ENCODE peak calls at places on chromosome 7, in seven cellular contexts. One of them, this sample, is unnamed.

GRCh38 chr7:12747687-12748306 is 60.4 kb downstream of the ARL4A start:
- DNase-seq in neuronal stem cell: no peak
- DNase-seq in prostate gland: no peak
- DNase-seq in K562: no peak
- DNase-seq in SJSA1: no peak
- DNase-seq in coronary artery: no peak
- DNase-seq in ovary: no peak
- DNase-seq in this sample: no peak

GRCh38 chr7:29613100-29613499 is 49.5 kb downstream of the PRR15 start:
- DNase-seq in SJSA1: no peak
- DNase-seq in coronary artery: no peak
- DNase-seq in prostate gland: no peak
- DNase-seq in neuronal stem cell: no peak
- DNase-seq in ovary: no peak
- DNase-seq in K562: no peak
- DNase-seq in this sample: no peak

GRCh38 chr7:16284581-16284980 is 136.8 kb downstream of the CRPPA start:
- DNase-seq in neuronal stem cell: no peak
- DNase-seq in ovary: no peak
- DNase-seq in SJSA1: no peak
- DNase-seq in prostate gland: no peak
- DNase-seq in coronary artery: no peak
- DNase-seq in K562: no peak
- DNase-seq in this sample: no peak

GRCh38 chr7:104855826-104856225 is 158.2 kb upstream of the KMT2E start:
- DNase-seq in neuronal stem cell: no peak
- DNase-seq in K562: no peak
- DNase-seq in coronary artery: no peak
- DNase-seq in SJSA1: no peak
- DNase-seq in prostate gland: no peak
- DNase-seq in ovary: no peak
- DNase-seq in this sample: no peak

GRCh38 chr7:14698239-14698638 is 204.3 kb downstream of the DGKB start:
- DNase-seq in neuronal stem cell: no peak
- DNase-seq in prostate gland: no peak
- DNase-seq in coronary artery: no peak
- DNase-seq in K562: no peak
- DNase-seq in ovary: no peak
- DNase-seq in SJSA1: no peak
- DNase-seq in this sample: no peak

GRCh38 chr7:83532229-83532628 is 116.7 kb downstream of the SEMA3E start:
- DNase-seq in ovary: no peak
- DNase-seq in neuronal stem cell: no peak
- DNase-seq in SJSA1: no peak
- DNase-seq in coronary artery: no peak
- DNase-seq in prostate gland: no peak
- DNase-seq in K562: no peak
- DNase-seq in this sample: no peak

GRCh38 chr7:130740617-130741016 is 6.6 kb upstream of the KLF14 start:
- DNase-seq in neuronal stem cell: no peak
- DNase-seq in K562: no peak
- DNase-seq in SJSA1: no peak
- DNase-seq in coronary artery: no peak
- DNase-seq in prostate gland: no peak
- DNase-seq in ovary: no peak
- DNase-seq in this sample: no peak

GRCh38 chr7:2876031-2876862 is 32.1 kb upstream of the GNA12 start:
- DNase-seq in coronary artery: no peak
- DNase-seq in SJSA1: peak; percentile 87
- DNase-seq in K562: no peak
- DNase-seq in prostate gland: no peak
- DNase-seq in ovary: no peak
- DNase-seq in neuronal stem cell: no peak
- DNase-seq in this sample: no peak

GRCh38 chr7:92221766-92222165 is 23.9 kb downstream of the KRIT1 start:
- DNase-seq in SJSA1: no peak
- DNase-seq in neuronal stem cell: no peak
- DNase-seq in ovary: no peak
- DNase-seq in coronary artery: no peak
- DNase-seq in K562: no peak
- DNase-seq in prostate gland: no peak
- DNase-seq in this sample: no peak

GRCh38 chr7:101701153-101701794 is 72.2 kb upstream of the MYL10 start:
- DNase-seq in SJSA1: no peak
- DNase-seq in neuronal stem cell: no peak
- DNase-seq in coronary artery: no peak
- DNase-seq in ovary: no peak
- DNase-seq in prostate gland: no peak
- DNase-seq in K562: no peak
- DNase-seq in this sample: no peak

GRCh38 chr7:6423942-6424701 is 23.6 kb downstream of the DAGLB start:
- DNase-seq in SJSA1: no peak
- DNase-seq in coronary artery: no peak
- DNase-seq in K562: peak; percentile 42
- DNase-seq in prostate gland: no peak
- DNase-seq in neuronal stem cell: no peak
- DNase-seq in ovary: no peak
- DNase-seq in this sample: no peak
- H3K27ac ChIP-seq in SJSA1: no peak overlapping the region
- H3K27ac ChIP-seq in coronary artery: peak overlapping the region; percentile 71
- H3K27ac ChIP-seq in K562: no peak overlapping the region
- H3K27ac ChIP-seq in prostate gland: no peak overlapping the region
- H3K27ac ChIP-seq in neuronal stem cell: no peak overlapping the region
- H3K27ac ChIP-seq in ovary: no peak overlapping the region
- H3K27ac ChIP-seq in this sample: no peak overlapping the region

GRCh38 chr7:84647797-84648762 is 453.5 kb upstream of the SEMA3A start:
- DNase-seq in coronary artery: no peak
- DNase-seq in prostate gland: no peak
- DNase-seq in neuronal stem cell: no peak
- DNase-seq in K562: no peak
- DNase-seq in SJSA1: peak; percentile 55
- DNase-seq in ovary: no peak
- DNase-seq in this sample: peak; percentile 79
- H3K4me3 ChIP-seq in coronary artery: no peak overlapping the region
- H3K4me3 ChIP-seq in prostate gland: no peak overlapping the region
- H3K4me3 ChIP-seq in neuronal stem cell: no peak overlapping the region
- H3K4me3 ChIP-seq in K562: no peak overlapping the region
- H3K4me3 ChIP-seq in SJSA1: no peak overlapping the region
- H3K4me3 ChIP-seq in ovary: no peak overlapping the region
- H3K4me3 ChIP-seq in this sample: no peak overlapping the region

DNA sequence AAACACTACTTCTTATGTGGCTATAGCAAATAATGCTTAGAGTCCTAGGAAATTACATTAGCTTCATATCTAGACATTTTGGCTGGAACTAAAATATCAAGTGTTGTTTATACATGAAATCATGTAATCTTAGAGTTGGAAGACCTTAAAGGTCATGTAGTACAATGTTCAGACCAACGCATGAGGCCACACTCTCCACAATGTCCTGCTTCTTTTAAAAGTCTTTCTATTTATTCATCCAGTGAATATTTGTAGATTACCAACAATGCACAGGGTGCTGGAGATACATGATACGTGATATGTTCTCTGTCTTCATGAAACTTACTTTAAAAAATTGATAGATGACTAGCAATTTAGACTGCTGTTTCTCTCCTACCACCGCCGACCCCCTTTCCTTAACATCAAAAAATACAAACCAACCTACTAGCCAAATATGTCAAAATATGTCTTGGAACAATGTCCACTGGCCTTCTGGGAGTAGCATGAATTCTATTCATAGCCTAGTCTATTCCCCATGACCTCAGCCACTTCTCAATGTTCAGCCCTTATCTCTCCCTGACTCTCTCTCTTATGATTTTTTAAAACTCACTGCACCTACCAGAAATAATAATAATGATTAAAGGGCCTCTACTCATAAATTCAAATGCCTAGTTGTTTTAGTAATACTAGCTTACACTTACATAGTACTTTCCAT is 59.5 kb upstream of the CAV2 start:
- DNase-seq in neuronal stem cell: no peak
- DNase-seq in SJSA1: no peak
- DNase-seq in ovary: no peak
- DNase-seq in coronary artery: no peak
- DNase-seq in K562: no peak
- DNase-seq in prostate gland: no peak
- DNase-seq in this sample: no peak
- H3K27ac ChIP-seq in neuronal stem cell: no peak overlapping the region
- H3K27ac ChIP-seq in SJSA1: no peak overlapping the region
- H3K27ac ChIP-seq in ovary: no peak overlapping the region
- H3K27ac ChIP-seq in coronary artery: peak overlapping the region; percentile 78
- H3K27ac ChIP-seq in K562: no peak overlapping the region
- H3K27ac ChIP-seq in prostate gland: no peak overlapping the region
- H3K27ac ChIP-seq in this sample: no peak overlapping the region

DNA sequence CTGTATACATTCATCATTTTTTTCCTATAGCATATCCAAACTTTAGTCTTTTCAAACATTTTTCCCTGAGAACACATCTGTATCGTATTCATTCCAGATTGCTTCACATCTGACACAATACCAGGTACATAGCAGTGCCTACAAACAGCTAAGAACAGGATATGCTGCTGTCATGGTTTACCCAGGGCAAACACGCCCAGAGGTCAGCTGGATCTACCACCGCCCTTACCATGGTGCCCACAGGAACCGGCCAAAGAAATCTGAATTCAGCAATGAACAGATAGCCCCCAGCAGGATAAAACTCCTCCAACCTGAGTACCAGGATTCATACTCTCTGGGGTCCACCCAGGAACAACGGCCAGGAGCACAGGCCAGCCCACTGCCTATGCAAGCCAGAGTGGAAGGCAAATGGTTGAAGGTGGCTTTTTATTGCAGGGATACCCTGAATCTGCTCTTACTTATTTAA is 43.0 kb downstream of the TNS3 start:
- DNase-seq in K562: no peak
- DNase-seq in neuronal stem cell: no peak
- DNase-seq in SJSA1: no peak
- DNase-seq in prostate gland: no peak
- DNase-seq in ovary: no peak
- DNase-seq in coronary artery: no peak
- DNase-seq in this sample: no peak
- H3K4me3 ChIP-seq in K562: no peak overlapping the region
- H3K4me3 ChIP-seq in neuronal stem cell: no peak overlapping the region
- H3K4me3 ChIP-seq in SJSA1: peak overlapping the region; percentile 15
- H3K4me3 ChIP-seq in prostate gland: no peak overlapping the region
- H3K4me3 ChIP-seq in ovary: no peak overlapping the region
- H3K4me3 ChIP-seq in coronary artery: no peak overlapping the region
- H3K4me3 ChIP-seq in this sample: no peak overlapping the region

GRCh38 chr7:108003591-108003935 is 602 bp upstream of the LAMB1 start:
- DNase-seq in coronary artery: no peak
- DNase-seq in K562: no peak
- DNase-seq in prostate gland: no peak
- DNase-seq in ovary: no peak
- DNase-seq in SJSA1: no peak
- DNase-seq in neuronal stem cell: no peak
- DNase-seq in this sample: no peak
- H3K27ac ChIP-seq in coronary artery: peak overlapping the region; percentile 82
- H3K27ac ChIP-seq in K562: no peak overlapping the region
- H3K27ac ChIP-seq in prostate gland: no peak overlapping the region
- H3K27ac ChIP-seq in ovary: no peak overlapping the region
- H3K27ac ChIP-seq in SJSA1: peak overlapping the region; percentile 51
- H3K27ac ChIP-seq in neuronal stem cell: no peak overlapping the region
- H3K27ac ChIP-seq in this sample: no peak overlapping the region

DNA sequence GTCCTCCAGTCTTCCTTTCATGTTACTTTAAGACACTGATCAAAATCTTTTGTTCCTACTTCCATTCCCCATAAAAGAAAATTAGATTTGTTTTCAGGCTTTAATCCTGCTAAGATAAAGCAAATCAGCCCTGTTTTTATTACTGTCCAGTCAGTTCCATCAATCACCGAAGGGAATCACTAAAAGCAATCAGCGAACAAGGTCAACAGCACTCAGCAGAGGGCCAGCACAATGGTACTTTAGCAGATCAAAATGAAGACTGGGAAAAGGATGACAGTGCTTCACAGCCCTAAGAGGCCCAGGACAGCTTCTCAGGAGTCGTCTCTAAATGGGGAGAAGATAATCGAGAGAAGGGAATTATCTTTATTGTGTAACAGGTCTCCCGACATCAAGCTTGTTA is 32.7 kb downstream of the SEM1 start:
- DNase-seq in coronary artery: no peak
- DNase-seq in prostate gland: no peak
- DNase-seq in SJSA1: no peak
- DNase-seq in ovary: no peak
- DNase-seq in neuronal stem cell: no peak
- DNase-seq in K562: no peak
- DNase-seq in this sample: no peak
- H3K4me3 ChIP-seq in coronary artery: no peak overlapping the region
- H3K4me3 ChIP-seq in prostate gland: no peak overlapping the region
- H3K4me3 ChIP-seq in SJSA1: no peak overlapping the region
- H3K4me3 ChIP-seq in ovary: no peak overlapping the region
- H3K4me3 ChIP-seq in neuronal stem cell: no peak overlapping the region
- H3K4me3 ChIP-seq in K562: no peak overlapping the region
- H3K4me3 ChIP-seq in this sample: no peak overlapping the region

GRCh38 chr7:23685770-23686169 is 5.8 kb downstream of the FAM221A start:
- DNase-seq in ovary: no peak
- DNase-seq in K562: no peak
- DNase-seq in neuronal stem cell: no peak
- DNase-seq in prostate gland: no peak
- DNase-seq in SJSA1: no peak
- DNase-seq in coronary artery: no peak
- DNase-seq in this sample: no peak

GRCh38 chr7:23680417-23681405 is 712 bp downstream of the FAM221A start:
- DNase-seq in K562: no peak
- DNase-seq in neuronal stem cell: peak; percentile 66
- DNase-seq in ovary: peak; percentile 42
- DNase-seq in prostate gland: peak; percentile 44
- DNase-seq in SJSA1: peak; percentile 60
- DNase-seq in coronary artery: peak; percentile 78
- DNase-seq in this sample: no peak

GRCh38 chr7:23679898-23680416 is at the start of gene FAM221A:
- DNase-seq in SJSA1: peak; percentile 82
- DNase-seq in prostate gland: peak; percentile 85
- DNase-seq in coronary artery: peak; percentile 91
- DNase-seq in neuronal stem cell: peak; percentile 56
- DNase-seq in K562: no peak
- DNase-seq in ovary: peak; percentile 88
- DNase-seq in this sample: peak; percentile 47
- H3K27ac ChIP-seq in SJSA1: no peak within 1 kb of the TSS
- H3K27ac ChIP-seq in prostate gland: peak within 1 kb of the TSS; percentile 80
- H3K27ac ChIP-seq in coronary artery: peak within 1 kb of the TSS; percentile 83
- H3K27ac ChIP-seq in neuronal stem cell: peak within 1 kb of the TSS; percentile 18
- H3K27ac ChIP-seq in K562: no peak within 1 kb of the TSS
- H3K27ac ChIP-seq in ovary: peak within 1 kb of the TSS; percentile 63
- H3K27ac ChIP-seq in this sample: peak within 1 kb of the TSS; percentile 31

GRCh38 chr7:82506702-82507101 is 63.1 kb upstream of the CACNA2D1 start:
- DNase-seq in prostate gland: peak; percentile 77
- DNase-seq in neuronal stem cell: no peak
- DNase-seq in ovary: peak; percentile 52
- DNase-seq in SJSA1: peak; percentile 56
- DNase-seq in K562: no peak
- DNase-seq in coronary artery: no peak
- DNase-seq in this sample: peak; percentile 3
- H3K4me3 ChIP-seq in prostate gland: no peak overlapping the region
- H3K4me3 ChIP-seq in neuronal stem cell: no peak overlapping the region
- H3K4me3 ChIP-seq in ovary: no peak overlapping the region
- H3K4me3 ChIP-seq in SJSA1: no peak overlapping the region
- H3K4me3 ChIP-seq in K562: no peak overlapping the region
- H3K4me3 ChIP-seq in coronary artery: no peak overlapping the region
- H3K4me3 ChIP-seq in this sample: no peak overlapping the region

GRCh38 chr7:140161047-140161446 is 15.7 kb downstream of the KDM7A start:
- DNase-seq in ovary: no peak
- DNase-seq in coronary artery: no peak
- DNase-seq in K562: no peak
- DNase-seq in prostate gland: no peak
- DNase-seq in SJSA1: no peak
- DNase-seq in neuronal stem cell: no peak
- DNase-seq in this sample: no peak
- H3K27ac ChIP-seq in ovary: no peak overlapping the region
- H3K27ac ChIP-seq in coronary artery: no peak overlapping the region
- H3K27ac ChIP-seq in K562: no peak overlapping the region
- H3K27ac ChIP-seq in prostate gland: no peak overlapping the region
- H3K27ac ChIP-seq in SJSA1: no peak overlapping the region
- H3K27ac ChIP-seq in neuronal stem cell: no peak overlapping the region
- H3K27ac ChIP-seq in this sample: no peak overlapping the region